ENCODE peak calls at places on chromosomes 7 and 10, in six cellular contexts. One of them, this sample, is unnamed.

GRCh38 chr7:127741764-127742375 is 89.9 kb downstream of the SND1 start:
- DNase-seq in H9: no peak
- DNase-seq in caudate nucleus: no peak
- DNase-seq in cardiac muscle cell: no peak
- DNase-seq in tibial nerve: no peak
- DNase-seq in HFFc6: no peak
- DNase-seq in this sample: no peak

GRCh38 chr10:118102116-118102515 is 55.4 kb upstream of the RAB11FIP2 start:
- DNase-seq in H9: no peak
- DNase-seq in caudate nucleus: no peak
- DNase-seq in cardiac muscle cell: no peak
- DNase-seq in tibial nerve: no peak
- DNase-seq in HFFc6: peak; percentile 8
- DNase-seq in this sample: no peak

GRCh38 chr10:29807407-29807806 is 172.6 kb upstream of the SVIL start:
- DNase-seq in H9: no peak
- DNase-seq in caudate nucleus: no peak
- DNase-seq in cardiac muscle cell: peak; percentile 56
- DNase-seq in tibial nerve: no peak
- DNase-seq in HFFc6: peak; percentile 84
- DNase-seq in this sample: no peak

GRCh38 chr10:122461367-122461728 is at the start of gene HTRA1:
- DNase-seq in H9: peak; percentile 66
- DNase-seq in caudate nucleus: peak; percentile 74
- DNase-seq in cardiac muscle cell: peak; percentile 80
- DNase-seq in tibial nerve: peak; percentile 66
- DNase-seq in HFFc6: peak; percentile 26
- DNase-seq in this sample: peak; percentile 93

GRCh38 chr7:128932862-128933821 is 4.6 kb upstream of the IRF5 start:
- DNase-seq in H9: no peak
- DNase-seq in caudate nucleus: no peak
- DNase-seq in cardiac muscle cell: peak; percentile 21
- DNase-seq in tibial nerve: no peak
- DNase-seq in HFFc6: no peak
- DNase-seq in this sample: peak; percentile 70

GRCh38 chr7:114439581-114439980 is 25.0 kb downstream of the FOXP2 start:
- DNase-seq in H9: no peak
- DNase-seq in caudate nucleus: no peak
- DNase-seq in cardiac muscle cell: no peak
- DNase-seq in tibial nerve: no peak
- DNase-seq in HFFc6: no peak
- DNase-seq in this sample: peak; percentile 39

GRCh38 chr7:10706875-10707493 is 266.7 kb upstream of the PHF14 start:
- DNase-seq in H9: no peak
- DNase-seq in caudate nucleus: no peak
- DNase-seq in cardiac muscle cell: no peak
- DNase-seq in tibial nerve: no peak
- DNase-seq in HFFc6: no peak
- DNase-seq in this sample: no peak

GRCh38 chr10:103452714-103453230 is 602 bp upstream of the CALHM2 start:
- DNase-seq in H9: no peak
- DNase-seq in caudate nucleus: no peak
- DNase-seq in cardiac muscle cell: no peak
- DNase-seq in tibial nerve: no peak
- DNase-seq in HFFc6: no peak
- DNase-seq in this sample: peak; percentile 62

GRCh38 chr10:130806426-130806825 is 505.1 kb downstream of the TCERG1L start:
- DNase-seq in H9: peak; percentile 18
- DNase-seq in caudate nucleus: no peak
- DNase-seq in cardiac muscle cell: no peak
- DNase-seq in tibial nerve: no peak
- DNase-seq in HFFc6: no peak
- DNase-seq in this sample: no peak

GRCh38 chr10:17729630-17730029 is 22.4 kb upstream of the TMEM236 start:
- DNase-seq in H9: no peak
- DNase-seq in caudate nucleus: no peak
- DNase-seq in cardiac muscle cell: no peak
- DNase-seq in tibial nerve: no peak
- DNase-seq in HFFc6: no peak
- DNase-seq in this sample: no peak

GRCh38 chr7:77386165-77386824 is 29.9 kb downstream of the GSAP start:
- DNase-seq in H9: no peak
- DNase-seq in caudate nucleus: no peak
- DNase-seq in cardiac muscle cell: peak; percentile 16
- DNase-seq in tibial nerve: no peak
- DNase-seq in HFFc6: no peak
- DNase-seq in this sample: no peak

GRCh38 chr7:11818281-11818680 is 13.7 kb downstream of the THSD7A start:
- DNase-seq in H9: no peak
- DNase-seq in caudate nucleus: no peak
- DNase-seq in cardiac muscle cell: no peak
- DNase-seq in tibial nerve: no peak
- DNase-seq in HFFc6: no peak
- DNase-seq in this sample: no peak

GRCh38 chr10:105952153-105952552 is 1212.4 kb downstream of the SORCS1 start:
- DNase-seq in H9: peak; percentile 46
- DNase-seq in caudate nucleus: no peak
- DNase-seq in cardiac muscle cell: peak; percentile 55
- DNase-seq in tibial nerve: no peak
- DNase-seq in HFFc6: peak; percentile 52
- DNase-seq in this sample: no peak

GRCh38 chr10:99393036-99393435 is 37.4 kb downstream of the GOT1 start:
- DNase-seq in H9: peak; percentile 57
- DNase-seq in caudate nucleus: no peak
- DNase-seq in cardiac muscle cell: no peak
- DNase-seq in tibial nerve: no peak
- DNase-seq in HFFc6: no peak
- DNase-seq in this sample: no peak

GRCh38 chr10:31739759-31740158 is 188.9 kb downstream of the ARHGAP12 start:
- DNase-seq in H9: no peak
- DNase-seq in caudate nucleus: no peak
- DNase-seq in cardiac muscle cell: peak; percentile 74
- DNase-seq in tibial nerve: no peak
- DNase-seq in HFFc6: peak; percentile 54
- DNase-seq in this sample: no peak

GRCh38 chr10:94735197-94735596 is 27.3 kb upstream of the CYP2C19 start:
- DNase-seq in H9: no peak
- DNase-seq in caudate nucleus: no peak
- DNase-seq in cardiac muscle cell: no peak
- DNase-seq in tibial nerve: no peak
- DNase-seq in HFFc6: no peak
- DNase-seq in this sample: no peak

GRCh38 chr7:27739301-27739913 is 555 bp upstream of the TAX1BP1 start:
- DNase-seq in H9: no peak
- DNase-seq in caudate nucleus: no peak
- DNase-seq in cardiac muscle cell: no peak
- DNase-seq in tibial nerve: no peak
- DNase-seq in HFFc6: no peak
- DNase-seq in this sample: no peak

GRCh38 chr7:37993060-37993501 is 72.6 kb downstream of the EPDR1 start:
- DNase-seq in H9: no peak
- DNase-seq in caudate nucleus: no peak
- DNase-seq in cardiac muscle cell: no peak
- DNase-seq in tibial nerve: no peak
- DNase-seq in HFFc6: no peak
- DNase-seq in this sample: no peak

GRCh38 chr7:28466341-28466740 is 54.0 kb downstream of the CREB5 start:
- DNase-seq in H9: no peak
- DNase-seq in caudate nucleus: no peak
- DNase-seq in cardiac muscle cell: no peak
- DNase-seq in tibial nerve: no peak
- DNase-seq in HFFc6: no peak
- DNase-seq in this sample: no peak

GRCh38 chr10:60816624-60817023 is 38.3 kb downstream of the CDK1 start:
- DNase-seq in H9: no peak
- DNase-seq in caudate nucleus: peak; percentile 31
- DNase-seq in cardiac muscle cell: peak; percentile 94
- DNase-seq in tibial nerve: no peak
- DNase-seq in HFFc6: peak; percentile 85
- DNase-seq in this sample: no peak

GRCh38 chr10:64648915-64649314 is 1127.7 kb downstream of the REEP3 start:
- DNase-seq in H9: peak; percentile 36
- DNase-seq in caudate nucleus: no peak
- DNase-seq in cardiac muscle cell: no peak
- DNase-seq in tibial nerve: no peak
- DNase-seq in HFFc6: no peak
- DNase-seq in this sample: no peak

GRCh38 chr7:509426-509825 is 10.2 kb downstream of the PDGFA start:
- DNase-seq in H9: no peak
- DNase-seq in caudate nucleus: no peak
- DNase-seq in cardiac muscle cell: no peak
- DNase-seq in tibial nerve: no peak
- DNase-seq in HFFc6: no peak
- DNase-seq in this sample: peak; percentile 55

GRCh38 chr7:25663877-25664276 is 435.6 kb upstream of the NPVF start:
- DNase-seq in H9: no peak
- DNase-seq in caudate nucleus: no peak
- DNase-seq in cardiac muscle cell: peak; percentile 57
- DNase-seq in tibial nerve: no peak
- DNase-seq in HFFc6: no peak
- DNase-seq in this sample: no peak

GRCh38 chr7:44858161-44858560 is 10.3 kb upstream of the H2AZ2 start:
- DNase-seq in H9: no peak
- DNase-seq in caudate nucleus: no peak
- DNase-seq in cardiac muscle cell: no peak
- DNase-seq in tibial nerve: no peak
- DNase-seq in HFFc6: no peak
- DNase-seq in this sample: no peak

GRCh38 chr7:49324707-49325106 is 400.4 kb downstream of the CDC14C start:
- DNase-seq in H9: no peak
- DNase-seq in caudate nucleus: no peak
- DNase-seq in cardiac muscle cell: peak; percentile 12
- DNase-seq in tibial nerve: no peak
- DNase-seq in HFFc6: no peak
- DNase-seq in this sample: no peak

GRCh38 chr10:13815766-13816165 is 229.0 kb downstream of the PRPF18 start:
- DNase-seq in H9: no peak
- DNase-seq in caudate nucleus: no peak
- DNase-seq in cardiac muscle cell: no peak
- DNase-seq in tibial nerve: no peak
- DNase-seq in HFFc6: peak; percentile 79
- DNase-seq in this sample: no peak

GRCh38 chr7:143504215-143504936 is 26.7 kb downstream of the TAS2R41 start:
- DNase-seq in H9: no peak
- DNase-seq in caudate nucleus: no peak
- DNase-seq in cardiac muscle cell: peak; percentile 25
- DNase-seq in tibial nerve: no peak
- DNase-seq in HFFc6: no peak
- DNase-seq in this sample: no peak

GRCh38 chr7:84331665-84332064 is 137.1 kb upstream of the SEMA3A start:
- DNase-seq in H9: no peak
- DNase-seq in caudate nucleus: no peak
- DNase-seq in cardiac muscle cell: no peak
- DNase-seq in tibial nerve: no peak
- DNase-seq in HFFc6: no peak
- DNase-seq in this sample: no peak

GRCh38 chr7:97145068-97145467 is 27.6 kb downstream of the SDHAF3 start:
- DNase-seq in H9: no peak
- DNase-seq in caudate nucleus: no peak
- DNase-seq in cardiac muscle cell: peak; percentile 58
- DNase-seq in tibial nerve: no peak
- DNase-seq in HFFc6: peak; percentile 42
- DNase-seq in this sample: no peak

GRCh38 chr7:83547526-83547925 is 101.4 kb downstream of the SEMA3E start:
- DNase-seq in H9: no peak
- DNase-seq in caudate nucleus: no peak
- DNase-seq in cardiac muscle cell: peak; percentile 50
- DNase-seq in tibial nerve: no peak
- DNase-seq in HFFc6: no peak
- DNase-seq in this sample: no peak

GRCh38 chr7:129779602-129780256 is 168.2 kb downstream of the NRF1 start:
- DNase-seq in H9: no peak
- DNase-seq in caudate nucleus: no peak
- DNase-seq in cardiac muscle cell: no peak
- DNase-seq in tibial nerve: no peak
- DNase-seq in HFFc6: no peak
- DNase-seq in this sample: no peak

GRCh38 chr10:73413108-73413527 is 740 bp downstream of the ANXA7 start:
- DNase-seq in H9: peak; percentile 53
- DNase-seq in caudate nucleus: no peak
- DNase-seq in cardiac muscle cell: no peak
- DNase-seq in tibial nerve: no peak
- DNase-seq in HFFc6: no peak
- DNase-seq in this sample: no peak

This sample was measured in tibial artery.